ENCODE peak calls at places on chromosome 22, in ten cellular contexts. One of them, this sample, is unnamed.

GRCh38 chr22:38180841-38181452 is 683 bp downstream of the PLA2G6 start:
- DNase-seq in activated T-helper 1 cell treated with anti-CD3 and anti-CD28 coated beads, Interleukin-2, amount 50 U/mL, for 16 hours: no peak
- DNase-seq in NCI-H460: no peak
- DNase-seq in DMS 273 treated with DMSO at 0.1 percent for 48 hours: no peak
- DNase-seq in occipital lobe: peak
- DNase-seq in stimulated activated CD4-positive, alpha-beta T cell treated with anti-CD3 and anti-CD28 coated beads, Interleukin-1b, Interleukin-23, amount 100 ng/mL, for 48 hours: no peak
- DNase-seq in GM10248: no peak
- DNase-seq in HuH-7.5: no peak
- DNase-seq in heart right ventricle: no peak
- DNase-seq in activated gamma-delta T cell treated with anti-CD3 and anti-CD28 coated beads, Interleukin-2, amount 50 U/mL, for 16 hours: no peak
- DNase-seq in this sample: peak

GRCh38 chr22:17969732-17970131 is 54.6 kb downstream of the MICAL3 start:
- DNase-seq in activated T-helper 1 cell treated with anti-CD3 and anti-CD28 coated beads, Interleukin-2, amount 50 U/mL, for 16 hours: no peak
- DNase-seq in NCI-H460: peak
- DNase-seq in DMS 273 treated with DMSO at 0.1 percent for 48 hours: no peak
- DNase-seq in occipital lobe: no peak
- DNase-seq in stimulated activated CD4-positive, alpha-beta T cell treated with anti-CD3 and anti-CD28 coated beads, Interleukin-1b, Interleukin-23, amount 100 ng/mL, for 48 hours: no peak
- DNase-seq in GM10248: no peak
- DNase-seq in HuH-7.5: no peak
- DNase-seq in heart right ventricle: peak
- DNase-seq in activated gamma-delta T cell treated with anti-CD3 and anti-CD28 coated beads, Interleukin-2, amount 50 U/mL, for 16 hours: no peak
- DNase-seq in this sample: no peak

GRCh38 chr22:49212002-49212401 is 615.7 kb downstream of the BRD1 start:
- DNase-seq in activated T-helper 1 cell treated with anti-CD3 and anti-CD28 coated beads, Interleukin-2, amount 50 U/mL, for 16 hours: no peak
- DNase-seq in NCI-H460: no peak
- DNase-seq in DMS 273 treated with DMSO at 0.1 percent for 48 hours: no peak
- DNase-seq in occipital lobe: no peak
- DNase-seq in stimulated activated CD4-positive, alpha-beta T cell treated with anti-CD3 and anti-CD28 coated beads, Interleukin-1b, Interleukin-23, amount 100 ng/mL, for 48 hours: no peak
- DNase-seq in GM10248: no peak
- DNase-seq in HuH-7.5: no peak
- DNase-seq in heart right ventricle: no peak
- DNase-seq in activated gamma-delta T cell treated with anti-CD3 and anti-CD28 coated beads, Interleukin-2, amount 50 U/mL, for 16 hours: no peak
- DNase-seq in this sample: no peak

GRCh38 chr22:50656122-50657070 is 16.2 kb upstream of the SHANK3 start:
- DNase-seq in activated T-helper 1 cell treated with anti-CD3 and anti-CD28 coated beads, Interleukin-2, amount 50 U/mL, for 16 hours: no peak
- DNase-seq in NCI-H460: no peak
- DNase-seq in DMS 273 treated with DMSO at 0.1 percent for 48 hours: no peak
- DNase-seq in occipital lobe: no peak
- DNase-seq in stimulated activated CD4-positive, alpha-beta T cell treated with anti-CD3 and anti-CD28 coated beads, Interleukin-1b, Interleukin-23, amount 100 ng/mL, for 48 hours: no peak
- DNase-seq in GM10248: no peak
- DNase-seq in HuH-7.5: no peak
- DNase-seq in heart right ventricle: peak
- DNase-seq in activated gamma-delta T cell treated with anti-CD3 and anti-CD28 coated beads, Interleukin-2, amount 50 U/mL, for 16 hours: no peak
- DNase-seq in this sample: no peak

GRCh38 chr22:36226189-36226588 is 13.1 kb downstream of the APOL2 start:
- DNase-seq in activated T-helper 1 cell treated with anti-CD3 and anti-CD28 coated beads, Interleukin-2, amount 50 U/mL, for 16 hours: no peak
- DNase-seq in NCI-H460: no peak
- DNase-seq in DMS 273 treated with DMSO at 0.1 percent for 48 hours: no peak
- DNase-seq in occipital lobe: no peak
- DNase-seq in stimulated activated CD4-positive, alpha-beta T cell treated with anti-CD3 and anti-CD28 coated beads, Interleukin-1b, Interleukin-23, amount 100 ng/mL, for 48 hours: no peak
- DNase-seq in GM10248: no peak
- DNase-seq in HuH-7.5: no peak
- DNase-seq in heart right ventricle: no peak
- DNase-seq in activated gamma-delta T cell treated with anti-CD3 and anti-CD28 coated beads, Interleukin-2, amount 50 U/mL, for 16 hours: no peak
- DNase-seq in this sample: no peak

GRCh38 chr22:27632451-27633295 is 168.9 kb downstream of the MN1 start:
- DNase-seq in activated T-helper 1 cell treated with anti-CD3 and anti-CD28 coated beads, Interleukin-2, amount 50 U/mL, for 16 hours: no peak
- DNase-seq in NCI-H460: no peak
- DNase-seq in DMS 273 treated with DMSO at 0.1 percent for 48 hours: no peak
- DNase-seq in occipital lobe: no peak
- DNase-seq in stimulated activated CD4-positive, alpha-beta T cell treated with anti-CD3 and anti-CD28 coated beads, Interleukin-1b, Interleukin-23, amount 100 ng/mL, for 48 hours: no peak
- DNase-seq in GM10248: no peak
- DNase-seq in HuH-7.5: peak
- DNase-seq in heart right ventricle: peak
- DNase-seq in activated gamma-delta T cell treated with anti-CD3 and anti-CD28 coated beads, Interleukin-2, amount 50 U/mL, for 16 hours: no peak
- DNase-seq in this sample: no peak

GRCh38 chr22:49622241-49623105 is 205.2 kb downstream of the BRD1 start:
- DNase-seq in activated T-helper 1 cell treated with anti-CD3 and anti-CD28 coated beads, Interleukin-2, amount 50 U/mL, for 16 hours: no peak
- DNase-seq in NCI-H460: no peak
- DNase-seq in DMS 273 treated with DMSO at 0.1 percent for 48 hours: no peak
- DNase-seq in occipital lobe: no peak
- DNase-seq in stimulated activated CD4-positive, alpha-beta T cell treated with anti-CD3 and anti-CD28 coated beads, Interleukin-1b, Interleukin-23, amount 100 ng/mL, for 48 hours: no peak
- DNase-seq in GM10248: no peak
- DNase-seq in HuH-7.5: no peak
- DNase-seq in heart right ventricle: peak
- DNase-seq in activated gamma-delta T cell treated with anti-CD3 and anti-CD28 coated beads, Interleukin-2, amount 50 U/mL, for 16 hours: no peak
- DNase-seq in this sample: no peak

GRCh38 chr22:32684822-32685187 is 116.7 kb upstream of the TIMP3 start:
- DNase-seq in activated T-helper 1 cell treated with anti-CD3 and anti-CD28 coated beads, Interleukin-2, amount 50 U/mL, for 16 hours: no peak
- DNase-seq in NCI-H460: no peak
- DNase-seq in DMS 273 treated with DMSO at 0.1 percent for 48 hours: no peak
- DNase-seq in occipital lobe: no peak
- DNase-seq in stimulated activated CD4-positive, alpha-beta T cell treated with anti-CD3 and anti-CD28 coated beads, Interleukin-1b, Interleukin-23, amount 100 ng/mL, for 48 hours: no peak
- DNase-seq in GM10248: no peak
- DNase-seq in HuH-7.5: no peak
- DNase-seq in heart right ventricle: no peak
- DNase-seq in activated gamma-delta T cell treated with anti-CD3 and anti-CD28 coated beads, Interleukin-2, amount 50 U/mL, for 16 hours: no peak
- DNase-seq in this sample: no peak

GRCh38 chr22:29885610-29886009 is 2.6 kb downstream of the MTMR3 start:
- DNase-seq in activated T-helper 1 cell treated with anti-CD3 and anti-CD28 coated beads, Interleukin-2, amount 50 U/mL, for 16 hours: no peak
- DNase-seq in NCI-H460: no peak
- DNase-seq in DMS 273 treated with DMSO at 0.1 percent for 48 hours: no peak
- DNase-seq in occipital lobe: no peak
- DNase-seq in stimulated activated CD4-positive, alpha-beta T cell treated with anti-CD3 and anti-CD28 coated beads, Interleukin-1b, Interleukin-23, amount 100 ng/mL, for 48 hours: no peak
- DNase-seq in GM10248: no peak
- DNase-seq in HuH-7.5: no peak
- DNase-seq in heart right ventricle: no peak
- DNase-seq in activated gamma-delta T cell treated with anti-CD3 and anti-CD28 coated beads, Interleukin-2, amount 50 U/mL, for 16 hours: no peak
- DNase-seq in this sample: no peak

GRCh38 chr22:27973851-27974250 is 54.8 kb upstream of the PITPNB start:
- DNase-seq in activated T-helper 1 cell treated with anti-CD3 and anti-CD28 coated beads, Interleukin-2, amount 50 U/mL, for 16 hours: no peak
- DNase-seq in NCI-H460: no peak
- DNase-seq in DMS 273 treated with DMSO at 0.1 percent for 48 hours: no peak
- DNase-seq in occipital lobe: no peak
- DNase-seq in stimulated activated CD4-positive, alpha-beta T cell treated with anti-CD3 and anti-CD28 coated beads, Interleukin-1b, Interleukin-23, amount 100 ng/mL, for 48 hours: no peak
- DNase-seq in GM10248: no peak
- DNase-seq in HuH-7.5: no peak
- DNase-seq in heart right ventricle: no peak
- DNase-seq in activated gamma-delta T cell treated with anti-CD3 and anti-CD28 coated beads, Interleukin-2, amount 50 U/mL, for 16 hours: no peak
- DNase-seq in this sample: no peak

GRCh38 chr22:40678493-40679248 is 613 bp upstream of the MCHR1 start:
- DNase-seq in activated T-helper 1 cell treated with anti-CD3 and anti-CD28 coated beads, Interleukin-2, amount 50 U/mL, for 16 hours: no peak
- DNase-seq in NCI-H460: no peak
- DNase-seq in DMS 273 treated with DMSO at 0.1 percent for 48 hours: no peak
- DNase-seq in occipital lobe: no peak
- DNase-seq in stimulated activated CD4-positive, alpha-beta T cell treated with anti-CD3 and anti-CD28 coated beads, Interleukin-1b, Interleukin-23, amount 100 ng/mL, for 48 hours: no peak
- DNase-seq in GM10248: no peak
- DNase-seq in HuH-7.5: no peak
- DNase-seq in heart right ventricle: no peak
- DNase-seq in activated gamma-delta T cell treated with anti-CD3 and anti-CD28 coated beads, Interleukin-2, amount 50 U/mL, for 16 hours: no peak
- DNase-seq in this sample: no peak

GRCh38 chr22:34096770-34097169 is 176.5 kb upstream of the LARGE1 start:
- DNase-seq in activated T-helper 1 cell treated with anti-CD3 and anti-CD28 coated beads, Interleukin-2, amount 50 U/mL, for 16 hours: no peak
- DNase-seq in NCI-H460: no peak
- DNase-seq in DMS 273 treated with DMSO at 0.1 percent for 48 hours: no peak
- DNase-seq in occipital lobe: no peak
- DNase-seq in stimulated activated CD4-positive, alpha-beta T cell treated with anti-CD3 and anti-CD28 coated beads, Interleukin-1b, Interleukin-23, amount 100 ng/mL, for 48 hours: no peak
- DNase-seq in GM10248: no peak
- DNase-seq in HuH-7.5: no peak
- DNase-seq in heart right ventricle: no peak
- DNase-seq in activated gamma-delta T cell treated with anti-CD3 and anti-CD28 coated beads, Interleukin-2, amount 50 U/mL, for 16 hours: no peak
- DNase-seq in this sample: no peak

GRCh38 chr22:21907638-21908522 is 40.4 kb upstream of the MAPK1 start:
- DNase-seq in activated T-helper 1 cell treated with anti-CD3 and anti-CD28 coated beads, Interleukin-2, amount 50 U/mL, for 16 hours: no peak
- DNase-seq in NCI-H460: no peak
- DNase-seq in DMS 273 treated with DMSO at 0.1 percent for 48 hours: no peak
- DNase-seq in occipital lobe: no peak
- DNase-seq in stimulated activated CD4-positive, alpha-beta T cell treated with anti-CD3 and anti-CD28 coated beads, Interleukin-1b, Interleukin-23, amount 100 ng/mL, for 48 hours: no peak
- DNase-seq in GM10248: no peak
- DNase-seq in HuH-7.5: no peak
- DNase-seq in heart right ventricle: no peak
- DNase-seq in activated gamma-delta T cell treated with anti-CD3 and anti-CD28 coated beads, Interleukin-2, amount 50 U/mL, for 16 hours: no peak
- DNase-seq in this sample: no peak

GRCh38 chr22:46072030-46072881 is 78.1 kb upstream of the PPARA start:
- DNase-seq in activated T-helper 1 cell treated with anti-CD3 and anti-CD28 coated beads, Interleukin-2, amount 50 U/mL, for 16 hours: no peak
- DNase-seq in NCI-H460: no peak
- DNase-seq in DMS 273 treated with DMSO at 0.1 percent for 48 hours: no peak
- DNase-seq in occipital lobe: no peak
- DNase-seq in stimulated activated CD4-positive, alpha-beta T cell treated with anti-CD3 and anti-CD28 coated beads, Interleukin-1b, Interleukin-23, amount 100 ng/mL, for 48 hours: peak
- DNase-seq in GM10248: peak
- DNase-seq in HuH-7.5: peak
- DNase-seq in heart right ventricle: peak
- DNase-seq in activated gamma-delta T cell treated with anti-CD3 and anti-CD28 coated beads, Interleukin-2, amount 50 U/mL, for 16 hours: no peak
- DNase-seq in this sample: peak

GRCh38 chr22:42283288-42284229 is 13.1 kb upstream of the TCF20 start:
- DNase-seq in activated T-helper 1 cell treated with anti-CD3 and anti-CD28 coated beads, Interleukin-2, amount 50 U/mL, for 16 hours: no peak
- DNase-seq in NCI-H460: no peak
- DNase-seq in DMS 273 treated with DMSO at 0.1 percent for 48 hours: no peak
- DNase-seq in occipital lobe: no peak
- DNase-seq in stimulated activated CD4-positive, alpha-beta T cell treated with anti-CD3 and anti-CD28 coated beads, Interleukin-1b, Interleukin-23, amount 100 ng/mL, for 48 hours: peak
- DNase-seq in GM10248: no peak
- DNase-seq in HuH-7.5: no peak
- DNase-seq in heart right ventricle: no peak
- DNase-seq in activated gamma-delta T cell treated with anti-CD3 and anti-CD28 coated beads, Interleukin-2, amount 50 U/mL, for 16 hours: no peak
- DNase-seq in this sample: no peak

GRCh38 chr22:20792221-20792965 is 18.5 kb downstream of the SERPIND1 start:
- DNase-seq in activated T-helper 1 cell treated with anti-CD3 and anti-CD28 coated beads, Interleukin-2, amount 50 U/mL, for 16 hours: no peak
- DNase-seq in NCI-H460: no peak
- DNase-seq in DMS 273 treated with DMSO at 0.1 percent for 48 hours: no peak
- DNase-seq in occipital lobe: no peak
- DNase-seq in stimulated activated CD4-positive, alpha-beta T cell treated with anti-CD3 and anti-CD28 coated beads, Interleukin-1b, Interleukin-23, amount 100 ng/mL, for 48 hours: no peak
- DNase-seq in GM10248: no peak
- DNase-seq in HuH-7.5: no peak
- DNase-seq in heart right ventricle: no peak
- DNase-seq in activated gamma-delta T cell treated with anti-CD3 and anti-CD28 coated beads, Interleukin-2, amount 50 U/mL, for 16 hours: no peak
- DNase-seq in this sample: no peak

GRCh38 chr22:46079093-46079860 is 71.0 kb upstream of the PPARA start:
- DNase-seq in activated T-helper 1 cell treated with anti-CD3 and anti-CD28 coated beads, Interleukin-2, amount 50 U/mL, for 16 hours: no peak
- DNase-seq in NCI-H460: no peak
- DNase-seq in DMS 273 treated with DMSO at 0.1 percent for 48 hours: no peak
- DNase-seq in occipital lobe: no peak
- DNase-seq in stimulated activated CD4-positive, alpha-beta T cell treated with anti-CD3 and anti-CD28 coated beads, Interleukin-1b, Interleukin-23, amount 100 ng/mL, for 48 hours: no peak
- DNase-seq in GM10248: no peak
- DNase-seq in HuH-7.5: no peak
- DNase-seq in heart right ventricle: peak
- DNase-seq in activated gamma-delta T cell treated with anti-CD3 and anti-CD28 coated beads, Interleukin-2, amount 50 U/mL, for 16 hours: no peak
- DNase-seq in this sample: no peak

GRCh38 chr22:44723801-44724200 is 21.8 kb downstream of the PRR5 start:
- DNase-seq in activated T-helper 1 cell treated with anti-CD3 and anti-CD28 coated beads, Interleukin-2, amount 50 U/mL, for 16 hours: no peak
- DNase-seq in NCI-H460: peak
- DNase-seq in DMS 273 treated with DMSO at 0.1 percent for 48 hours: no peak
- DNase-seq in occipital lobe: no peak
- DNase-seq in stimulated activated CD4-positive, alpha-beta T cell treated with anti-CD3 and anti-CD28 coated beads, Interleukin-1b, Interleukin-23, amount 100 ng/mL, for 48 hours: no peak
- DNase-seq in GM10248: no peak
- DNase-seq in HuH-7.5: no peak
- DNase-seq in heart right ventricle: no peak
- DNase-seq in activated gamma-delta T cell treated with anti-CD3 and anti-CD28 coated beads, Interleukin-2, amount 50 U/mL, for 16 hours: no peak
- DNase-seq in this sample: no peak